ENCODE peak calls at places on chromosome X, in seven cellular contexts. One of them, this sample, is unnamed.

GRCh38 chrX:31209005-31209612 is 137.3 kb upstream of the FTHL17 start:
- DNase-seq in tibial nerve: no peak
- DNase-seq in keratinocyte: no peak
- DNase-seq in astrocyte of the cerebellum: no peak
- DNase-seq in IMR-90: peak; percentile 38
- DNase-seq in left lung: no peak
- DNase-seq in GM23338: no peak
- DNase-seq in this sample: no peak

GRCh38 chrX:149372861-149373260 is 132.2 kb downstream of the IDS start:
- DNase-seq in GM23338: no peak
- DNase-seq in IMR-90: no peak
- DNase-seq in left lung: no peak
- DNase-seq in keratinocyte: no peak
- DNase-seq in tibial nerve: no peak
- DNase-seq in astrocyte of the cerebellum: peak; percentile 9
- DNase-seq in this sample: no peak

GRCh38 chrX:96591418-96591817 is 93.2 kb upstream of the DIAPH2 start:
- DNase-seq in left lung: no peak
- DNase-seq in keratinocyte: no peak
- DNase-seq in GM23338: no peak
- DNase-seq in IMR-90: no peak
- DNase-seq in tibial nerve: no peak
- DNase-seq in astrocyte of the cerebellum: no peak
- DNase-seq in this sample: no peak

GRCh38 chrX:13014111-13015094 is 30.0 kb downstream of the FAM9C start:
- DNase-seq in keratinocyte: no peak
- DNase-seq in tibial nerve: no peak
- DNase-seq in GM23338: no peak
- DNase-seq in astrocyte of the cerebellum: no peak
- DNase-seq in IMR-90: no peak
- DNase-seq in left lung: no peak
- DNase-seq in this sample: no peak

GRCh38 chrX:9746148-9746880 is 19.3 kb downstream of the GPR143 start:
- DNase-seq in GM23338: peak; percentile 11
- DNase-seq in keratinocyte: no peak
- DNase-seq in tibial nerve: no peak
- DNase-seq in IMR-90: peak; percentile 43
- DNase-seq in left lung: no peak
- DNase-seq in astrocyte of the cerebellum: peak; percentile 8
- DNase-seq in this sample: peak; percentile 6

GRCh38 chrX:41293269-41293668 is 40.7 kb upstream of the DDX3X start:
- DNase-seq in GM23338: peak; percentile 58
- DNase-seq in keratinocyte: no peak
- DNase-seq in IMR-90: no peak
- DNase-seq in tibial nerve: no peak
- DNase-seq in astrocyte of the cerebellum: no peak
- DNase-seq in left lung: no peak
- DNase-seq in this sample: no peak

GRCh38 chrX:123088331-123088730 is 95.7 kb upstream of the GRIA3 start:
- DNase-seq in left lung: no peak
- DNase-seq in GM23338: no peak
- DNase-seq in IMR-90: no peak
- DNase-seq in tibial nerve: no peak
- DNase-seq in astrocyte of the cerebellum: no peak
- DNase-seq in keratinocyte: no peak
- DNase-seq in this sample: no peak

GRCh38 chrX:104112326-104112951 is at the start of gene ZCCHC18:
- DNase-seq in tibial nerve: no peak
- DNase-seq in keratinocyte: no peak
- DNase-seq in GM23338: peak; percentile 82
- DNase-seq in left lung: peak; percentile 36
- DNase-seq in IMR-90: peak; percentile 57
- DNase-seq in astrocyte of the cerebellum: peak; percentile 11
- DNase-seq in this sample: peak; percentile 14

GRCh38 chrX:120603707-120604358 is at the start of gene MCTS1:
- DNase-seq in astrocyte of the cerebellum: peak; percentile 88
- DNase-seq in keratinocyte: peak; percentile 69
- DNase-seq in GM23338: peak; percentile 92
- DNase-seq in IMR-90: peak; percentile 96
- DNase-seq in left lung: peak; percentile 90
- DNase-seq in tibial nerve: peak; percentile 38
- DNase-seq in this sample: peak; percentile 88

GRCh38 chrX:130915302-130915701 is 12.3 kb upstream of the ENOX2 start:
- DNase-seq in left lung: no peak
- DNase-seq in IMR-90: peak; percentile 37
- DNase-seq in keratinocyte: no peak
- DNase-seq in GM23338: no peak
- DNase-seq in astrocyte of the cerebellum: no peak
- DNase-seq in tibial nerve: no peak
- DNase-seq in this sample: no peak

GRCh38 chrX:123731987-123732678 is 719 bp downstream of the THOC2 start:
- DNase-seq in GM23338: peak; percentile 5
- DNase-seq in tibial nerve: no peak
- DNase-seq in IMR-90: peak; percentile 10
- DNase-seq in keratinocyte: no peak
- DNase-seq in left lung: no peak
- DNase-seq in astrocyte of the cerebellum: no peak
- DNase-seq in this sample: no peak

GRCh38 chrX:34877451-34877850 is 65.1 kb upstream of the FAM47B start:
- DNase-seq in keratinocyte: no peak
- DNase-seq in astrocyte of the cerebellum: no peak
- DNase-seq in IMR-90: peak; percentile 59
- DNase-seq in GM23338: no peak
- DNase-seq in tibial nerve: no peak
- DNase-seq in left lung: no peak
- DNase-seq in this sample: peak; percentile 47

GRCh38 chrX:45771114-45771513 is 570.4 kb upstream of the DIPK2B start:
- DNase-seq in IMR-90: peak; percentile 96
- DNase-seq in GM23338: no peak
- DNase-seq in tibial nerve: no peak
- DNase-seq in keratinocyte: peak; percentile 93
- DNase-seq in left lung: peak; percentile 42
- DNase-seq in astrocyte of the cerebellum: peak; percentile 62
- DNase-seq in this sample: peak; percentile 65

DNA sequence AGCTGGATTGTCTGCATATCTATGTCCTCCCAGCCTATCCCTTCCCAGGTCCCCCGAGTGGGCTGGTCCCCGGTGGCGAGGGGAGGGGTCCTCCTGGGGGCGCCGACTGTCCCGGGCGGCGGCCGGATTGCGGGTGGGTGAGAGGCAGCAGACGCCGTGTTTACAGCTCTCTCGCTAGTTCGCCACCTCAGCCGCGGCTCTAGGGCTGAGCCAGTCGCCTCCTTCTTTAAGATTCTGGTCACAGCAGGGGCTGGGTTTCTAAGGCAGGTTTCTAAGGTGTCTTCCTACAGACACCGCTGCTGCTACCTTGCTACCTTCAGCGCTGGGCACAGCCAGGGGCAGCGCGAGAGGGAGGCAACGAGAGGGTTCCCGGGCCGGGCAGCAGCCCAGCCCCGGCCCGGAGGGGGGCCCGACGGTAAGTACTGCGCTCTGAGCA is 57.2 kb downstream of the FRMPD3 start:
- DNase-seq in left lung: no peak
- DNase-seq in astrocyte of the cerebellum: no peak
- DNase-seq in IMR-90: no peak
- DNase-seq in tibial nerve: no peak
- DNase-seq in GM23338: peak; percentile 65
- DNase-seq in keratinocyte: no peak
- DNase-seq in this sample: no peak
- H3K4me3 ChIP-seq in left lung: no peak overlapping the region
- H3K4me3 ChIP-seq in astrocyte of the cerebellum: peak overlapping the region; percentile 5
- H3K4me3 ChIP-seq in IMR-90: no peak overlapping the region
- H3K4me3 ChIP-seq in tibial nerve: no peak overlapping the region
- H3K4me3 ChIP-seq in GM23338: peak overlapping the region; percentile 54
- H3K4me3 ChIP-seq in keratinocyte: no peak overlapping the region
- H3K4me3 ChIP-seq in this sample: no peak overlapping the region

GRCh38 chrX:118633530-118633929 is 93.9 kb upstream of the IL13RA1 start:
- DNase-seq in keratinocyte: no peak
- DNase-seq in astrocyte of the cerebellum: no peak
- DNase-seq in tibial nerve: no peak
- DNase-seq in IMR-90: no peak
- DNase-seq in left lung: no peak
- DNase-seq in GM23338: no peak
- DNase-seq in this sample: no peak
- H3K4me3 ChIP-seq in keratinocyte: no peak overlapping the region
- H3K4me3 ChIP-seq in astrocyte of the cerebellum: no peak overlapping the region
- H3K4me3 ChIP-seq in tibial nerve: no peak overlapping the region
- H3K4me3 ChIP-seq in IMR-90: no peak overlapping the region
- H3K4me3 ChIP-seq in left lung: no peak overlapping the region
- H3K4me3 ChIP-seq in GM23338: no peak overlapping the region
- H3K4me3 ChIP-seq in this sample: no peak overlapping the region

DNA sequence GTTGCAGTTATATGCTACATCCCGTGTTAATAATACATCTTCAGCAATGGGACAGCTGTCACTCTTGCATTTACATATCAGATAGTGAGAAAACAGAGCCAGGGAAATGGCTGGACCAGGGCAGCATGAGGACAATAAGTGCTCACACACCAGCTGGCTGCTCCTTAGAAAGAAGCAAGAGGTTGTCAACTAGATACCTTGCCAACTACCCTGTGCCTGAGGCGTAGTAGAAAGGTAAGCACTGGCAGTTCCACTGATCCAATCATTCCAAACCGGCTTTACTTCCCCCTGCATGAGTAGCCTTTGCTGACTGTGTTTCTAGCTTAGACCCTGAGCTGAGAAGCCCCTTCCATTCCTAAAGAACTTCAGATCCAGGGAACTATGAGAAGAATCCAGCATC is 52.2 kb upstream of the FGF13 start:
- DNase-seq in tibial nerve: no peak
- DNase-seq in left lung: no peak
- DNase-seq in IMR-90: no peak
- DNase-seq in keratinocyte: no peak
- DNase-seq in astrocyte of the cerebellum: no peak
- DNase-seq in GM23338: no peak
- DNase-seq in this sample: no peak
- H3K4me3 ChIP-seq in tibial nerve: no peak overlapping the region
- H3K4me3 ChIP-seq in left lung: no peak overlapping the region
- H3K4me3 ChIP-seq in IMR-90: no peak overlapping the region
- H3K4me3 ChIP-seq in keratinocyte: no peak overlapping the region
- H3K4me3 ChIP-seq in astrocyte of the cerebellum: no peak overlapping the region
- H3K4me3 ChIP-seq in GM23338: no peak overlapping the region
- H3K4me3 ChIP-seq in this sample: no peak overlapping the region

DNA sequence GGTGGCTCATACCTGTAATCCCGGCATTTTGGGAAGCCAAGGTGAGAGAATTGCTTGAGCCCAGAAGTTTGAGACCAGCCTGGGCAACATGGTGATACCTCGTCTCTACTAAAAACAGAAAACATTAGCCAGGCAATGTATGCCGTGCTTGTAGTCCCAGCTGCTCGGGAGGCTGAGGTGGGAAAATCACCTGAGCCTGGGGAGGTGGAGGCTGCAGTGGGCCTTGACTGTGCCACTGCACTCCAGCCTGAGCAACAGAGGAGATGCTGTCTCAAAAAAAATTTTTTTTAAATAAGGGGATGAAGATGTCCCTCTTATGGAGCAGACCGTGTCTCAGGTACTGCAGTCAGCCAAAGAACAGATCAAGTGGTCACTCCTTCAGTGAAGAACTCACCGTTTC is 13.5 kb downstream of the CTAG1B start:
- DNase-seq in left lung: no peak
- DNase-seq in GM23338: no peak
- DNase-seq in IMR-90: no peak
- DNase-seq in astrocyte of the cerebellum: no peak
- DNase-seq in keratinocyte: no peak
- DNase-seq in tibial nerve: no peak
- DNase-seq in this sample: no peak
- H3K4me3 ChIP-seq in left lung: no peak overlapping the region
- H3K4me3 ChIP-seq in GM23338: no peak overlapping the region
- H3K4me3 ChIP-seq in IMR-90: no peak overlapping the region
- H3K4me3 ChIP-seq in astrocyte of the cerebellum: no peak overlapping the region
- H3K4me3 ChIP-seq in keratinocyte: no peak overlapping the region
- H3K4me3 ChIP-seq in tibial nerve: no peak overlapping the region
- H3K4me3 ChIP-seq in this sample: no peak overlapping the region

DNA sequence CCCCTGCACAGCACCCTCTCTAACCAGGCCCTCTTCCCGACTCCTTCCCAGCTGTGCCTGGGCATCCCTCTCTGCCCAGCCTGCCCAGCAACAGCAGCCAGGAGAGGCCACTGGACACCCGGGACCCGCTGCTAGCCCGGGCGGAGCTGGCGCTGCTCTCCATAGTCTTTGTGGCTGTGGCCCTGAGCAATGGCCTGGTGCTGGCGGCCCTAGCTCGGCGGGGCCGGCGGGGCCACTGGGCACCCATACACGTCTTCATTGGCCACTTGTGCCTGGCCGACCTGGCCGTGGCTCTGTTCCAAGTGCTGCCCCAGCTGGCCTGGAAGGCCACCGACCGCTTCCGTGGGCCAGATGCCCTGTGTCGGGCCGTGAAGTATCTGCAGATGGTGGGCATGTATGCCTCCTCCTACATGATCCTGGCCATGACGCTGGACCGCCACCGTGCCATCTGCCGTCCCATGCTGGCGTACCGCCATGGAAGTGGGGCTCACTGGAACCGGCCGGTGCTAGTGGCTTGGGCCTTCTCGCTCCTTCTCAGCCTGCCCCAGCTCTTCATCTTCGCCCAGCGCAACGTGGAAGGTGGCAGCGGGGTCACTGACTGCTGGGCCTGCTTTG is 1.1 kb downstream of the AVPR2 start:
- DNase-seq in astrocyte of the cerebellum: no peak
- DNase-seq in left lung: no peak
- DNase-seq in IMR-90: no peak
- DNase-seq in GM23338: no peak
- DNase-seq in keratinocyte: no peak
- DNase-seq in tibial nerve: no peak
- DNase-seq in this sample: no peak
- H3K4me3 ChIP-seq in astrocyte of the cerebellum: no peak overlapping the region
- H3K4me3 ChIP-seq in left lung: no peak overlapping the region
- H3K4me3 ChIP-seq in IMR-90: no peak overlapping the region
- H3K4me3 ChIP-seq in GM23338: no peak overlapping the region
- H3K4me3 ChIP-seq in keratinocyte: no peak overlapping the region
- H3K4me3 ChIP-seq in tibial nerve: no peak overlapping the region
- H3K4me3 ChIP-seq in this sample: no peak overlapping the region

GRCh38 chrX:146006637-146007036 is 189.0 kb downstream of the SLITRK2 start:
- DNase-seq in keratinocyte: no peak
- DNase-seq in left lung: no peak
- DNase-seq in IMR-90: no peak
- DNase-seq in GM23338: no peak
- DNase-seq in tibial nerve: no peak
- DNase-seq in astrocyte of the cerebellum: no peak
- DNase-seq in this sample: no peak
- H3K4me3 ChIP-seq in keratinocyte: no peak overlapping the region
- H3K4me3 ChIP-seq in left lung: no peak overlapping the region
- H3K4me3 ChIP-seq in IMR-90: no peak overlapping the region
- H3K4me3 ChIP-seq in GM23338: no peak overlapping the region
- H3K4me3 ChIP-seq in tibial nerve: no peak overlapping the region
- H3K4me3 ChIP-seq in astrocyte of the cerebellum: no peak overlapping the region
- H3K4me3 ChIP-seq in this sample: no peak overlapping the region

GRCh38 chrX:8724176-8724757 is 7.7 kb downstream of the ANOS1 start:
- DNase-seq in keratinocyte: no peak
- DNase-seq in GM23338: peak; percentile 83
- DNase-seq in tibial nerve: no peak
- DNase-seq in left lung: no peak
- DNase-seq in IMR-90: no peak
- DNase-seq in astrocyte of the cerebellum: no peak
- DNase-seq in this sample: no peak

GRCh38 chrX:8726031-8726652 is 5.8 kb downstream of the ANOS1 start:
- DNase-seq in tibial nerve: no peak
- DNase-seq in astrocyte of the cerebellum: no peak
- DNase-seq in IMR-90: no peak
- DNase-seq in keratinocyte: no peak
- DNase-seq in left lung: no peak
- DNase-seq in GM23338: peak; percentile 35
- DNase-seq in this sample: no peak

GRCh38 chrX:8721536-8721935 is 10.4 kb downstream of the ANOS1 start:
- DNase-seq in keratinocyte: no peak
- DNase-seq in IMR-90: no peak
- DNase-seq in astrocyte of the cerebellum: no peak
- DNase-seq in GM23338: peak; percentile 52
- DNase-seq in left lung: no peak
- DNase-seq in tibial nerve: no peak
- DNase-seq in this sample: no peak
- H3K4me3 ChIP-seq in keratinocyte: no peak overlapping the region
- H3K4me3 ChIP-seq in IMR-90: no peak overlapping the region
- H3K4me3 ChIP-seq in astrocyte of the cerebellum: no peak overlapping the region
- H3K4me3 ChIP-seq in GM23338: peak overlapping the region; percentile 15
- H3K4me3 ChIP-seq in left lung: no peak overlapping the region
- H3K4me3 ChIP-seq in tibial nerve: no peak overlapping the region
- H3K4me3 ChIP-seq in this sample: no peak overlapping the region